ENCODE peak calls at places on chromosomes 2 and 18, in eight cellular contexts. Z is NCI-H2081; L is stimulated activated naive CD4-positive, alpha-beta T cell; R is cardiac muscle cell; E is GM13976; P is AG20443; W is H7; Q is Panc1. X is an unnamed sample.

GRCh38 chr18:47585136-47585535 is 333.7 kb upstream of the SKOR2 start:
- DNase-seq in E (no peak), Z (no peak), Q (no peak), W (no peak), R (no peak), P (no peak), L (no peak), X (no peak)

GRCh38 chr2:165874445-165875039 is 79.0 kb downstream of the TTC21B start:
- DNase-seq in R (peak; percentile 77), E (peak; percentile 50), Q (no peak), W (peak; percentile 23), Z (peak; percentile 76), P (peak; percentile 47), L (no peak), X (no peak)

GRCh38 chr2:85760872-85761271 is 7.1 kb downstream of the ATOH8 start:
- DNase-seq in E (no peak), P (no peak), W (no peak), Z (no peak), Q (no peak), L (no peak), R (no peak), X (no peak)

GRCh38 chr18:9755110-9755509 is 47.0 kb downstream of the RAB31 start:
- DNase-seq in E (no peak), P (no peak), R (no peak), L (no peak), W (no peak), Q (no peak), Z (no peak), X (no peak)

GRCh38 chr2:191899442-191899841 is 52.6 kb upstream of the CAVIN2 start:
- DNase-seq in W (no peak), P (peak; percentile 64), Z (no peak), E (no peak), R (peak; percentile 79), Q (peak; percentile 69), L (no peak), X (no peak)

GRCh38 chr2:119494163-119494790 is 30.0 kb downstream of the SCTR start:
- DNase-seq in Z (no peak), W (no peak), P (no peak), L (no peak), R (no peak), E (no peak), Q (no peak), X (no peak)

GRCh38 chr2:106972782-106973181 is 86.8 kb upstream of the ST6GAL2 start:
- DNase-seq in W (no peak), L (no peak), R (no peak), E (no peak), Z (no peak), Q (no peak), P (peak; percentile 35), X (no peak)

GRCh38 chr2:102109016-102109415 is 33.5 kb upstream of the IL1R1 start:
- DNase-seq in P (no peak), R (peak; percentile 34), Z (no peak), E (no peak), L (no peak), W (no peak), Q (no peak), X (no peak)

GRCh38 chr2:50591642-50592041 is 440.3 kb downstream of the NRXN1 start:
- DNase-seq in Z (no peak), Q (no peak), P (no peak), W (no peak), R (peak; percentile 48), E (no peak), L (no peak), X (peak; percentile 69)

GRCh38 chr2:112972423-112973086 is 5.3 kb upstream of the IL36G start:
- DNase-seq in R (no peak), Q (no peak), E (no peak), L (no peak), Z (no peak), W (no peak), P (no peak), X (no peak)

GRCh38 chr2:61470122-61470951 is 550 bp downstream of the USP34 start:
- DNase-seq in L (peak; percentile 82), Z (peak; percentile 86), R (peak; percentile 84), Q (no peak), W (peak; percentile 97), P (peak; percentile 91), E (peak; percentile 88), X (peak; percentile 93)

GRCh38 chr2:169716229-169716886 is 17.3 kb upstream of the KLHL23 start:
- DNase-seq in R (peak; percentile 67), E (no peak), L (no peak), Z (peak; percentile 51), W (no peak), P (peak; percentile 55), Q (no peak), X (no peak)

GRCh38 chr2:11698009-11698922 is 28.3 kb upstream of the NTSR2 start:
- DNase-seq in E (no peak), Z (no peak), Q (no peak), P (peak; percentile 83), L (no peak), W (no peak), R (peak; percentile 76), X (no peak)

GRCh38 chr2:231295363-231295655 is 96.9 kb downstream of the ARMC9 start:
- DNase-seq in W (no peak), E (no peak), Q (no peak), L (no peak), Z (no peak), P (no peak), R (no peak), X (no peak)

GRCh38 chr18:59228361-59228760 is 8.4 kb downstream of the GRP start:
- DNase-seq in E (no peak), Q (no peak), L (no peak), P (peak; percentile 42), W (no peak), R (no peak), Z (no peak), X (no peak)

GRCh38 chr18:14945286-14945685 is 197.3 kb downstream of the ANKRD30B start:
- DNase-seq in L (no peak), E (no peak), P (no peak), W (no peak), Q (no peak), R (no peak), Z (no peak), X (no peak)

GRCh38 chr18:74256190-74256589 is 35.6 kb downstream of the CYB5A start:
- DNase-seq in L (no peak), W (no peak), P (no peak), R (no peak), Z (no peak), Q (no peak), E (no peak), X (no peak)

GRCh38 chr2:176325732-176326131 is 56.5 kb downstream of the MTX2 start:
- DNase-seq in L (no peak), R (no peak), W (peak; percentile 13), P (no peak), E (no peak), Z (peak; percentile 91), Q (no peak), X (no peak)

GRCh38 chr2:30686000-30686399 is 121.2 kb downstream of the CAPN13 start:
- DNase-seq in R (no peak), E (no peak), Z (peak; percentile 74), L (no peak), P (no peak), W (peak; percentile 70), Q (no peak), X (no peak)

GRCh38 chr2:4020153-4020552 is 316.8 kb downstream of the DCDC2C start:
- DNase-seq in W (no peak), Z (peak; percentile 94), L (no peak), R (no peak), Q (no peak), P (no peak), E (no peak), X (no peak)

GRCh38 chr2:10900216-10901109 is 11.3 kb upstream of the KCNF1 start:
- DNase-seq in Q (no peak), L (no peak), Z (no peak), W (no peak), P (no peak), R (peak; percentile 38), E (peak; percentile 68), X (peak; percentile 10)

GRCh38 chr2:238855891-238856580 is 8.2 kb downstream of the TWIST2 start:
- DNase-seq in R (no peak), L (no peak), Z (no peak), Q (no peak), P (no peak), W (peak; percentile 9), E (no peak), X (no peak)

GRCh38 chr18:48818329-48819254 is 132.2 kb downstream of the SMAD7 start:
- DNase-seq in Z (no peak), P (no peak), R (no peak), E (no peak), W (no peak), L (no peak), Q (no peak), X (peak; percentile 47)

GRCh38 chr2:150267651-150268415 is 219.6 kb downstream of the RND3 start:
- DNase-seq in Z (no peak), Q (no peak), L (no peak), P (no peak), E (no peak), R (peak; percentile 10), W (no peak), X (no peak)

GRCh38 chr2:98503481-98504096 is 58.9 kb downstream of the INPP4A start:
- DNase-seq in Z (no peak), P (no peak), W (no peak), Q (no peak), E (no peak), L (no peak), R (no peak), X (no peak)

GRCh38 chr2:138752231-138752956 is 27.8 kb downstream of the NXPH2 start:
- DNase-seq in R (peak; percentile 24), E (no peak), Q (peak; percentile 10), P (no peak), W (no peak), Z (no peak), L (no peak), X (no peak)